ENCODE peak calls at places on chromosomes 13 and 19, in six cellular contexts. One of them, this sample, is unnamed.

GRCh38 chr19:11256189-11256588 is 6.1 kb downstream of the DOCK6 start:
- ATAC-seq in HepG2: peak
- ATAC-seq in right cardiac atrium: peak
- ATAC-seq in pancreas: no peak
- ATAC-seq in PC-3: no peak
- ATAC-seq in naive thymus-derived CD4-positive, alpha-beta T cell: no peak
- ATAC-seq in this sample: peak

GRCh38 chr19:40831502-40832430 is 18.5 kb downstream of the CYP2A6 start:
- ATAC-seq in HepG2: peak
- ATAC-seq in right cardiac atrium: no peak
- ATAC-seq in pancreas: peak
- ATAC-seq in PC-3: peak
- ATAC-seq in naive thymus-derived CD4-positive, alpha-beta T cell: no peak
- ATAC-seq in this sample: no peak

GRCh38 chr13:93686399-93686798 is 459.8 kb downstream of the GPC6 start:
- ATAC-seq in HepG2: no peak
- ATAC-seq in right cardiac atrium: no peak
- ATAC-seq in pancreas: no peak
- ATAC-seq in PC-3: no peak
- ATAC-seq in naive thymus-derived CD4-positive, alpha-beta T cell: no peak
- ATAC-seq in this sample: no peak

GRCh38 chr13:31947105-31947504 is 84.5 kb upstream of the FRY start:
- ATAC-seq in HepG2: no peak
- ATAC-seq in right cardiac atrium: no peak
- ATAC-seq in pancreas: peak
- ATAC-seq in PC-3: no peak
- ATAC-seq in naive thymus-derived CD4-positive, alpha-beta T cell: no peak
- ATAC-seq in this sample: no peak

GRCh38 chr13:77374786-77375185 is 47.9 kb upstream of the MYCBP2 start:
- ATAC-seq in HepG2: no peak
- ATAC-seq in right cardiac atrium: no peak
- ATAC-seq in pancreas: no peak
- ATAC-seq in PC-3: no peak
- ATAC-seq in naive thymus-derived CD4-positive, alpha-beta T cell: no peak
- ATAC-seq in this sample: no peak

GRCh38 chr19:33754361-33754760 is 42.3 kb upstream of the KCTD15 start:
- ATAC-seq in HepG2: no peak
- ATAC-seq in right cardiac atrium: no peak
- ATAC-seq in pancreas: no peak
- ATAC-seq in PC-3: no peak
- ATAC-seq in naive thymus-derived CD4-positive, alpha-beta T cell: no peak
- ATAC-seq in this sample: no peak

GRCh38 chr19:48921721-48922500 is 11.6 kb upstream of the DHDH start:
- ATAC-seq in HepG2: no peak
- ATAC-seq in right cardiac atrium: no peak
- ATAC-seq in pancreas: no peak
- ATAC-seq in PC-3: no peak
- ATAC-seq in naive thymus-derived CD4-positive, alpha-beta T cell: no peak
- ATAC-seq in this sample: no peak

GRCh38 chr19:16605552-16605951 is 22.5 kb downstream of the MED26 start:
- ATAC-seq in HepG2: no peak
- ATAC-seq in right cardiac atrium: peak
- ATAC-seq in pancreas: peak
- ATAC-seq in PC-3: no peak
- ATAC-seq in naive thymus-derived CD4-positive, alpha-beta T cell: no peak
- ATAC-seq in this sample: no peak

GRCh38 chr13:48266967-48267639 is 34.1 kb downstream of the ITM2B start:
- ATAC-seq in HepG2: no peak
- ATAC-seq in right cardiac atrium: no peak
- ATAC-seq in pancreas: no peak
- ATAC-seq in PC-3: no peak
- ATAC-seq in naive thymus-derived CD4-positive, alpha-beta T cell: no peak
- ATAC-seq in this sample: no peak

GRCh38 chr19:16888629-16889371 is at the start of gene F2RL3:
- ATAC-seq in HepG2: no peak
- ATAC-seq in right cardiac atrium: peak
- ATAC-seq in pancreas: peak
- ATAC-seq in PC-3: no peak
- ATAC-seq in naive thymus-derived CD4-positive, alpha-beta T cell: peak
- ATAC-seq in this sample: peak

GRCh38 chr19:28737021-28737525 is 475.9 kb downstream of the UQCRFS1 start:
- ATAC-seq in HepG2: peak
- ATAC-seq in right cardiac atrium: peak
- ATAC-seq in pancreas: peak
- ATAC-seq in PC-3: no peak
- ATAC-seq in naive thymus-derived CD4-positive, alpha-beta T cell: no peak
- ATAC-seq in this sample: no peak

GRCh38 chr19:28632357-28633076 is 580.4 kb downstream of the UQCRFS1 start:
- ATAC-seq in HepG2: no peak
- ATAC-seq in right cardiac atrium: no peak
- ATAC-seq in pancreas: no peak
- ATAC-seq in PC-3: no peak
- ATAC-seq in naive thymus-derived CD4-positive, alpha-beta T cell: no peak
- ATAC-seq in this sample: no peak

DNA sequence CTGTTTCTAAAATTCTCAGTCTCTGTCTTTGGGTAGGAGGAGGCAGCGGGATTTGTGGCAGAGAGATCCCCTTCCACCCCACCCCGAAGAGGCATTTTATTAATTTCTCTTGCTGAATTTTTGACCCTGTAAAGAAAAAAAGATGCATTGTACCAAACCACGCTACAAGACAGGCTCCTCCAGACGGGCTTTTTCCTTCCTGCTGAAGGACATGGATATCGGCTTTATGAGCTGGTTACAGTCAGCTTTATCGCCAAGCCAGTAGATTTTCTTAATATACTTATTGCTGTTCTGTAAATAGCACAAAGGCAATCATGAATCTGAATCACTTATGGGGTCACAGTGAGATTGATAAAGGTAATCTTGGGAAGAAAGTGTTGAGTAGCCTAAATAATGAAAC is 24.5 kb downstream of the MBNL2 start:
- ATAC-seq in HepG2: no peak
- ATAC-seq in right cardiac atrium: no peak
- ATAC-seq in pancreas: no peak
- ATAC-seq in PC-3: no peak
- ATAC-seq in naive thymus-derived CD4-positive, alpha-beta T cell: no peak
- ATAC-seq in this sample: no peak
- H3K27ac ChIP-seq in HepG2: no peak
- H3K27ac ChIP-seq in right cardiac atrium: peak
- H3K27ac ChIP-seq in pancreas: no peak
- H3K27ac ChIP-seq in PC-3: no peak
- H3K27ac ChIP-seq in naive thymus-derived CD4-positive, alpha-beta T cell: no peak
- H3K27ac ChIP-seq in this sample: peak

DNA sequence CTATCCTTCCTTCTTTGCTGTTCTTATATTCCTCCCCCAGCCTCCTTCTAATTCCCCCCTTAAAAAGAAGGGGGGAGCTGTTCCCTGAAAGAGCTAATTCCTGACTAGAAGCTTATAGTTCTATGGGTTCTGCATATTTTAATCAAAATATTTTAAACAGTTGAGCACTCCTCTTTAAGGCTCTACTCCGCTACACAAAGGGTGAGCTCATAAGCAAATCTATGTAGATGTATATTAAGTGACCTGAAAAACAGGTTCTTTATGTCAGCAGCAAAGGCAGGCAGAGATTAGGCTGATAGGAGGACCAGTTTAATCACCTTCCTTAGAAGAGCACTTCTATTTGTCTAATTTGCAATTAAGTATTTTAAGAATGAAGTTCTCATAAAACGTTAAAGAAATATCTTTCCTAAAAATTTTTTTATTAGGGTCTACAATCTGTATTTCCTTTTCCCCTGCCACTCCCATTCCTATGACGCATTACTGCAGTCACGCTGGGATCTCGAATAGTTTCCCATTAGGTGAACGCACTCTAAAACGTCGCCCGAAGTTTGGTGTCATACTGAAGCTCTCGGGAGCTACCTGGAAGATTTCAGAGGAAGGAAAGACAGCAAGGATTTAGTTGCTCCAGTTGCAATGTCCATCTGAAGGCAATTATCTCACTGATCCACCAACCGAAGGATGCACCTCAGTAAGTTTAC is 5.1 kb downstream of the EFNB2 start:
- ATAC-seq in HepG2: no peak
- ATAC-seq in right cardiac atrium: no peak
- ATAC-seq in pancreas: no peak
- ATAC-seq in PC-3: peak
- ATAC-seq in naive thymus-derived CD4-positive, alpha-beta T cell: no peak
- ATAC-seq in this sample: no peak
- H3K27ac ChIP-seq in HepG2: no peak
- H3K27ac ChIP-seq in right cardiac atrium: no peak
- H3K27ac ChIP-seq in pancreas: no peak
- H3K27ac ChIP-seq in PC-3: peak
- H3K27ac ChIP-seq in naive thymus-derived CD4-positive, alpha-beta T cell: no peak
- H3K27ac ChIP-seq in this sample: no peak

GRCh38 chr13:40317980-40318327 is 348.5 kb downstream of the FOXO1 start:
- ATAC-seq in HepG2: no peak
- ATAC-seq in right cardiac atrium: no peak
- ATAC-seq in pancreas: no peak
- ATAC-seq in PC-3: no peak
- ATAC-seq in naive thymus-derived CD4-positive, alpha-beta T cell: no peak
- ATAC-seq in this sample: no peak
- H3K27ac ChIP-seq in HepG2: no peak
- H3K27ac ChIP-seq in right cardiac atrium: no peak
- H3K27ac ChIP-seq in pancreas: no peak
- H3K27ac ChIP-seq in PC-3: no peak
- H3K27ac ChIP-seq in naive thymus-derived CD4-positive, alpha-beta T cell: no peak
- H3K27ac ChIP-seq in this sample: no peak

GRCh38 chr13:107865643-107866006 is 349.7 kb downstream of the LIG4 start:
- ATAC-seq in HepG2: no peak
- ATAC-seq in right cardiac atrium: no peak
- ATAC-seq in pancreas: peak
- ATAC-seq in PC-3: peak
- ATAC-seq in naive thymus-derived CD4-positive, alpha-beta T cell: no peak
- ATAC-seq in this sample: no peak

GRCh38 chr13:107866007-107866665 is 349.2 kb downstream of the LIG4 start:
- ATAC-seq in HepG2: peak
- ATAC-seq in right cardiac atrium: peak
- ATAC-seq in pancreas: peak
- ATAC-seq in PC-3: peak
- ATAC-seq in naive thymus-derived CD4-positive, alpha-beta T cell: no peak
- ATAC-seq in this sample: peak

GRCh38 chr13:107864543-107865460 is 350.5 kb downstream of the LIG4 start:
- ATAC-seq in HepG2: no peak
- ATAC-seq in right cardiac atrium: no peak
- ATAC-seq in pancreas: no peak
- ATAC-seq in PC-3: no peak
- ATAC-seq in naive thymus-derived CD4-positive, alpha-beta T cell: no peak
- ATAC-seq in this sample: no peak

GRCh38 chr13:107867701-107868661 is 347.4 kb downstream of the LIG4 start:
- ATAC-seq in HepG2: peak
- ATAC-seq in right cardiac atrium: peak
- ATAC-seq in pancreas: peak
- ATAC-seq in PC-3: peak
- ATAC-seq in naive thymus-derived CD4-positive, alpha-beta T cell: no peak
- ATAC-seq in this sample: peak

DNA sequence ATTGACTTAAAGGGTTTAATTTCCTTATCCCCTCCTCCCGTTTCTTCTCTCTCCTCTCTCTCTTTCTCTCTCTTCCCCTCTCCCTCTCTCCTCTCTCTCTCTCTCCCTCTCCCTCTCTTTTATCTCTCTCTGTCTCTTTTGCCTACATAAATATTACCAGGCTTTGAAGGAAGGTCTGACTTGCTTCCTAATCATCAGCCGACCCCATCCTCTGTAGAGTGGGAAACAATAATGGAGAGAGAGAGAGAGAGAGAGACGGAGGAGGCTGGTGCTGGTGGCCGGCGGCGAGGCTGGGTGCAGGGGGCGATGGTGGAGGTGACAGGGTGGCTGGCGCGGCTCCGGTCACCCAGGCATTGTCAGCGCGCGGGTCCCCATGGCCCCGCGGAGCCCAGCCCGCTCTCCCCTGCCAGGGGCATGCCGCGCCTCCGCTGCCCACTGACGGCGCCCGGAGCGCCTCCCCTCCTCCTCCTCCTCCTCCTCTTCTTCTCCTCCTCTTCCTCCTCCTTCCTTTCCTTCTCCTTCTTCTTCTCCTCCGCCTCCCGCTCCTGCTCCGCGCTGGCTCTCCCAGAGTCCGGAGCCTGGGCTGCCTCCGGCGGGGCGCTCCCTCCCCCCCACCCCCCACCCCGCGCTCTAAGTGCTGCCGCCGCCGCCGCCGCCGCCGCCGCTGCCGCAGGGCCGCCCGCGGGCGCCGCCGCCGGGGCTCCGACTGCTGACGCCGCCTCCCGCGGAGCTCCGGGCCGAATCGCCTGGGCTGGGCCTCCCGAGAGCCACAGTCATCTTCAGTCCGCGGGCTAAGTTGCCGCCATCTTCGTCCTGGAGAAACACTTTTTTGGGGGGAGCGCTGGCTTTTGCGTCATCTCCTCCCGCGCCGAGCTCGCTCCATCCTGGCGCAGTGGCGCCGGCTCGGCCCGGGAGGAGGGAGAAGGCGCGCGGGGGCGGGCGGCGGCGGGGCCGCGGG is 348.4 kb downstream of the LIG4 start:
- ATAC-seq in HepG2: peak
- ATAC-seq in right cardiac atrium: no peak
- ATAC-seq in pancreas: peak
- ATAC-seq in PC-3: peak
- ATAC-seq in naive thymus-derived CD4-positive, alpha-beta T cell: no peak
- ATAC-seq in this sample: no peak
- H3K27ac ChIP-seq in HepG2: no peak
- H3K27ac ChIP-seq in right cardiac atrium: no peak
- H3K27ac ChIP-seq in pancreas: no peak
- H3K27ac ChIP-seq in PC-3: no peak
- H3K27ac ChIP-seq in naive thymus-derived CD4-positive, alpha-beta T cell: no peak
- H3K27ac ChIP-seq in this sample: no peak

DNA sequence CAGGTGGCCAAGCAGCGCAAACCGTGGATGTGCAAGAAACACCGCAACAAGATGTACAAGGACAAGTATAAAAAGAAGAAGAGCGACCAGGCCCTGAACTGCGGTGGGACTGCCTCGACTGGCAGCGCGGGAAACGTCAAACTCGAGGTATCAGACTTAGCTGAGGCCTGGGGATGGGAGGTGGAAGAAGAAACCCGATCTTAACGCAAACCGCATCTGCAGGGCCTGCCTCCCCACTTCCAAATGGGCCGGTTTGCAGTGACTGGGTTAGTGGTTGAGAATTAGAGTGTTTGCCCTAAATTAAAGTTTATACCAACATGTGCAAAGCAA is 754 bp downstream of the RFXAP start:
- ATAC-seq in HepG2: peak
- ATAC-seq in right cardiac atrium: peak
- ATAC-seq in pancreas: peak
- ATAC-seq in PC-3: peak
- ATAC-seq in naive thymus-derived CD4-positive, alpha-beta T cell: peak
- ATAC-seq in this sample: no peak
- H3K27ac ChIP-seq in HepG2: peak
- H3K27ac ChIP-seq in right cardiac atrium: no peak
- H3K27ac ChIP-seq in pancreas: no peak
- H3K27ac ChIP-seq in PC-3: no peak
- H3K27ac ChIP-seq in naive thymus-derived CD4-positive, alpha-beta T cell: peak
- H3K27ac ChIP-seq in this sample: peak

This sample was measured in gastroesophageal sphincter.